ENCODE peak calls at places on chromosomes 4 and X, in four cellular contexts. K, R, A and V are unnamed samples.

GRCh38 chrX:30635630-30636029 is 17.6 kb upstream of the GK start:
- DNase-seq in K (no peak), R (no peak), A (no peak), V (no peak)

GRCh38 chr4:66629927-66630326 is 915.4 kb downstream of the CENPC start:
- DNase-seq in K (no peak), R (no peak), A (no peak), V (no peak)

GRCh38 chr4:13349096-13349495 is 135.0 kb downstream of the RAB28 start:
- DNase-seq in K (no peak), R (no peak), A (no peak), V (no peak)

GRCh38 chr4:169096221-169096620 is 86.2 kb upstream of the CBR4 start:
- DNase-seq in K (no peak), R (no peak), A (no peak), V (no peak)

GRCh38 chr4:153148796-153149195 is 55.4 kb upstream of the TRIM2 start:
- DNase-seq in K (no peak), R (no peak), A (no peak), V (no peak)

GRCh38 chr4:14184265-14184664 is 556.7 kb upstream of the BOD1L1 start:
- DNase-seq in K (no peak), R (no peak), A (no peak), V (no peak)

GRCh38 chr4:3530663-3531254 is 1.5 kb downstream of the LRPAP1 start:
- DNase-seq in K (no peak), R (no peak), A (no peak), V (no peak)

GRCh38 chr4:119498520-119498919 is 130.1 kb downstream of the PDE5A start:
- DNase-seq in K (no peak), R (no peak), A (no peak), V (no peak)

GRCh38 chr4:80767944-80768343 is 262.6 kb upstream of the BMP3 start:
- DNase-seq in K (no peak), R (no peak), A (no peak), V (no peak)

GRCh38 chr4:86367577-86367976 is 7.7 kb upstream of the MAPK10 start:
- DNase-seq in K (no peak), R (no peak), A (no peak), V (no peak)

GRCh38 chr4:74056858-74057562 is 18.5 kb upstream of the CXCL3 start:
- DNase-seq in K (no peak), R (peak; percentile 54), A (no peak), V (no peak)

GRCh38 chr4:127400736-127401346 is 231.9 kb upstream of the INTU start:
- DNase-seq in K (no peak), R (peak; percentile 18), A (no peak), V (no peak)

GRCh38 chrX:69424161-69424560 is 80.0 kb upstream of the NALF2 start:
- DNase-seq in K (no peak), R (no peak), A (no peak), V (no peak)

GRCh38 chrX:25015486-25016360 is at the start of gene ARX:
- DNase-seq in K (no peak), R (no peak), A (no peak), V (no peak)

GRCh38 chrX:149493567-149494562 is 11.2 kb downstream of the IDS start:
- DNase-seq in K (no peak), R (no peak), A (no peak), V (no peak)

GRCh38 chrX:9318213-9318612 is 146.6 kb upstream of the TBL1X start:
- DNase-seq in K (no peak), R (no peak), A (no peak), V (no peak)

GRCh38 chrX:13934731-13935130 is 95.0 kb downstream of the GEMIN8 start:
- DNase-seq in K (no peak), R (no peak), A (no peak), V (no peak)

GRCh38 chrX:110852180-110852579 is 56.6 kb upstream of the CHRDL1 start:
- DNase-seq in K (no peak), R (no peak), A (no peak), V (no peak)

GRCh38 chr4:119626943-119627266 is 1.7 kb downstream of the PDE5A start:
- DNase-seq in K (no peak), R (no peak), A (no peak), V (no peak)

GRCh38 chr4:181308476-181309170 is 934.6 kb upstream of the TENM3 start:
- DNase-seq in K (no peak), R (no peak), A (no peak), V (no peak)